ENCODE peak calls at places on chromosomes 12 and 14, in seven cellular contexts. R, Y, M, N, I, K and Z are unnamed samples.

GRCh38 chr14:55417955-55418354 is 6.3 kb upstream of the ATG14 start:
- DNase-seq in R (no peak), Y (no peak), M (no peak), N (no peak), I (no peak), K (no peak), Z (peak)

GRCh38 chr12:107131832-107132616 is 38.7 kb upstream of the CRY1 start:
- DNase-seq in R (peak), Y (no peak), M (no peak), N (no peak), I (peak), K (no peak), Z (peak)

GRCh38 chr12:109696485-109697269 is 16.9 kb upstream of the FAM222A start:
- DNase-seq in R (no peak), Y (no peak), M (no peak), N (no peak), I (no peak), K (no peak), Z (peak)

GRCh38 chr14:100762089-100762515 is 35.4 kb downstream of the DLK1 start:
- DNase-seq in R (no peak), Y (no peak), M (no peak), N (no peak), I (no peak), K (no peak), Z (peak)

GRCh38 chr14:91417134-91417982 is at the start of gene CCDC88C:
- DNase-seq in R (peak), Y (no peak), M (peak), N (no peak), I (peak), K (peak), Z (peak)

GRCh38 chr14:95190346-95190840 is 33.1 kb upstream of the DICER1 start:
- DNase-seq in R (no peak), Y (no peak), M (no peak), N (no peak), I (no peak), K (no peak), Z (no peak)

GRCh38 chr14:68964300-68965093 is 14.6 kb downstream of the ACTN1 start:
- DNase-seq in R (no peak), Y (no peak), M (peak), N (no peak), I (no peak), K (no peak), Z (no peak)

GRCh38 chr14:99270491-99271287 is 1.3 kb downstream of the BCL11B start:
- DNase-seq in R (no peak), Y (no peak), M (no peak), N (no peak), I (no peak), K (no peak), Z (no peak)

GRCh38 chr12:70809887-70810286 is 110.7 kb downstream of the PTPRR start:
- DNase-seq in R (no peak), Y (no peak), M (no peak), N (no peak), I (no peak), K (no peak), Z (no peak)

GRCh38 chr12:113898466-113898865 is 67.7 kb downstream of the RBM19 start:
- DNase-seq in R (no peak), Y (no peak), M (no peak), N (no peak), I (no peak), K (no peak), Z (no peak)

GRCh38 chr14:100761481-100761880 is 34.8 kb downstream of the DLK1 start:
- DNase-seq in R (no peak), Y (no peak), M (no peak), N (no peak), I (peak), K (no peak), Z (peak)

GRCh38 chr14:41350476-41350875 is 256.2 kb upstream of the LRFN5 start:
- DNase-seq in R (peak), Y (no peak), M (no peak), N (no peak), I (no peak), K (no peak), Z (no peak)

GRCh38 chr12:3042826-3043225 is 34.4 kb upstream of the TSPAN9 start:
- DNase-seq in R (no peak), Y (no peak), M (no peak), N (no peak), I (no peak), K (no peak), Z (no peak)

GRCh38 chr12:25526778-25527177 is 26.3 kb downstream of the LMNTD1 start:
- DNase-seq in R (no peak), Y (no peak), M (no peak), N (no peak), I (no peak), K (no peak), Z (no peak)

GRCh38 chr14:30389901-30390394 is 169.0 kb upstream of the G2E3 start:
- DNase-seq in R (no peak), Y (no peak), M (no peak), N (no peak), I (no peak), K (no peak), Z (no peak)

GRCh38 chr14:102525213-102526143 is 15.9 kb upstream of the ANKRD9 start:
- DNase-seq in R (no peak), Y (no peak), M (peak), N (no peak), I (peak), K (peak), Z (no peak)

GRCh38 chr12:121709478-121709890 is 3.1 kb upstream of the TMEM120B start:
- DNase-seq in R (no peak), Y (no peak), M (no peak), N (no peak), I (peak), K (no peak), Z (no peak)

GRCh38 chr12:102883204-102883799 is 33.7 kb downstream of the PAH start:
- DNase-seq in R (peak), Y (no peak), M (peak), N (no peak), I (peak), K (peak), Z (peak)

GRCh38 chr12:56103823-56104108 is 593 bp upstream of the PA2G4 start:
- DNase-seq in R (no peak), Y (no peak), M (no peak), N (no peak), I (no peak), K (no peak), Z (no peak)

GRCh38 chr14:89509891-89510290 is 92.9 kb upstream of the FOXN3 start:
- DNase-seq in R (no peak), Y (no peak), M (no peak), N (no peak), I (no peak), K (no peak), Z (no peak)

GRCh38 chr14:23922545-23922944 is 31.0 kb upstream of the DHRS4 start:
- DNase-seq in R (no peak), Y (no peak), M (no peak), N (no peak), I (no peak), K (no peak), Z (no peak)

GRCh38 chr12:123062682-123063426 is 82.4 kb downstream of the ARL6IP4 start:
- DNase-seq in R (peak), Y (peak), M (no peak), N (no peak), I (peak), K (no peak), Z (no peak)

GRCh38 chr12:46389130-46389616 is 16.6 kb upstream of the SLC38A2 start:
- DNase-seq in R (no peak), Y (peak), M (no peak), N (no peak), I (no peak), K (no peak), Z (no peak)

GRCh38 chr12:38921025-38921677 is 15.8 kb upstream of the CPNE8 start:
- DNase-seq in R (peak), Y (no peak), M (peak), N (no peak), I (peak), K (no peak), Z (peak)

GRCh38 chr14:23033801-23034497 is 751 bp downstream of the PSMB5 start:
- DNase-seq in R (no peak), Y (no peak), M (no peak), N (no peak), I (no peak), K (no peak), Z (no peak)

GRCh38 chr12:115313929-115314328 is 630.0 kb upstream of the TBX3 start:
- DNase-seq in R (no peak), Y (no peak), M (no peak), N (no peak), I (no peak), K (no peak), Z (no peak)

GRCh38 chr14:81767266-81767987 is 233.8 kb upstream of the SEL1L start:
- DNase-seq in R (no peak), Y (no peak), M (no peak), N (no peak), I (no peak), K (no peak), Z (no peak)

GRCh38 chr12:3747543-3747942 is 5.4 kb downstream of the CRACR2A start:
- DNase-seq in R (peak), Y (no peak), M (peak), N (peak), I (no peak), K (no peak), Z (no peak)

GRCh38 chr12:68497702-68498101 is 113.0 kb upstream of the RAP1B start:
- DNase-seq in R (no peak), Y (no peak), M (no peak), N (no peak), I (peak), K (no peak), Z (no peak)

GRCh38 chr12:131067993-131068942 is 114.6 kb downstream of the ADGRD1 start:
- DNase-seq in R (no peak), Y (no peak), M (no peak), N (no peak), I (no peak), K (no peak), Z (no peak)

GRCh38 chr12:106445053-106445452 is 87.5 kb downstream of the POLR3B start:
- DNase-seq in R (no peak), Y (no peak), M (no peak), N (no peak), I (no peak), K (no peak), Z (no peak)

GRCh38 chr12:66744956-66745383 is 66.1 kb upstream of the GRIP1 start:
- DNase-seq in R (no peak), Y (no peak), M (no peak), N (no peak), I (no peak), K (no peak), Z (no peak)

GRCh38 chr14:81974543-81974942 is 440.9 kb upstream of the SEL1L start:
- DNase-seq in R (no peak), Y (no peak), M (no peak), N (no peak), I (no peak), K (no peak), Z (no peak)

GRCh38 chr12:6295187-6295811 is 15.2 kb upstream of the PLEKHG6 start:
- DNase-seq in R (peak), Y (no peak), M (peak), N (no peak), I (peak), K (no peak), Z (no peak)

GRCh38 chr12:88572785-88573565 is 7.3 kb downstream of the KITLG start:
- DNase-seq in R (no peak), Y (no peak), M (no peak), N (no peak), I (no peak), K (no peak), Z (no peak)

GRCh38 chr14:23441076-23441475 is 5.6 kb upstream of the MYH7 start:
- DNase-seq in R (no peak), Y (no peak), M (no peak), N (no peak), I (no peak), K (no peak), Z (no peak)

GRCh38 chr12:123268850-123269249 is 2.8 kb downstream of the CDK2AP1 start:
- DNase-seq in R (no peak), Y (no peak), M (no peak), N (no peak), I (no peak), K (no peak), Z (no peak)

GRCh38 chr14:73788871-73789590 is 62.6 kb upstream of the PTGR2 start:
- DNase-seq in R (no peak), Y (no peak), M (no peak), N (no peak), I (no peak), K (peak), Z (peak)

GRCh38 chr14:73786942-73787759 is 64.5 kb upstream of the PTGR2 start:
- DNase-seq in R (peak), Y (peak), M (peak), N (no peak), I (no peak), K (peak), Z (peak)

GRCh38 chr14:73792476-73792875 is 59.2 kb upstream of the PTGR2 start:
- DNase-seq in R (no peak), Y (no peak), M (no peak), N (no peak), I (no peak), K (no peak), Z (no peak)

GRCh38 chr14:73787760-73788508 is 63.7 kb upstream of the PTGR2 start:
- DNase-seq in R (no peak), Y (no peak), M (no peak), N (no peak), I (no peak), K (no peak), Z (peak)

DNA sequence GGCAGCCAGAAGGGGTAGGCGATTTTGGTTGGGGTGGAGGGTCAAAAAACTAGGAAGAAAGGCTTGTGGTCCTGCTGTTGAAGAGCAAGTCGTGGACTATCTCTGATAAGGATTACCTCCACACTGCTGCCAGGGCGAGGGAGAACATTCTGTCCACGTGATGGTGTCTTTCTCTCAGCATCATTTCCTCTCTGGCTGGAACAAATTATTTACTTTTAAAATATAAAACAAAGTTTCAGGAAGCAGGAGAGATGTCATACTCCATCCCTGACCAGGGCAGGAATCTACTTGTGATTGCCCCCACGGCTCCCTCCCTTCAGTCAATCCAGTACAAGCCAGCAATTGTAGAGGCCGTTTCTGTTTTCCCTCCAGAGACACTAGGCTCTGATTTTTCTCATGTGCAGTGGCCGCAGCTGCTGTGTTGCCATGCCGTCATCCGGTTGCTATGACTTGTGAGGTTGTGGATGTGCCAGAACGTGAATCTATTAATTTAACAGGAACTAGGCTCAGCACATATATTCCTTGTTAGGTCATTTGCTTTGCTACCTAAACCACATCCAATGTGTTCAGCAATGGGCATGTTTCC is 61.5 kb upstream of the PTGR2 start:
- DNase-seq in R (peak), Y (peak), M (peak), N (no peak), I (no peak), K (peak), Z (no peak)
- TF ChIP-seq POLR2A in R (peak), Y (peak), M (peak), N (peak), I (no peak), K (peak), Z (no peak)

GRCh38 chr14:75981826-75982723 is at the start of gene TGFB3:
- DNase-seq in R (peak), Y (peak), M (peak), N (peak), I (peak), K (peak), Z (peak)
- TF ChIP-seq POLR2A in R (peak), Y (peak), M (peak), N (peak), I (no peak), K (peak), Z (peak)

GRCh38 chr14:49861581-49861922 is 9.0 kb upstream of the NEMF start:
- DNase-seq in R (peak), Y (peak), M (peak), N (peak), I (no peak), K (peak), Z (peak)
- TF ChIP-seq POLR2A in R (no peak), Y (peak), M (no peak), N (peak), I (no peak), K (no peak), Z (no peak)

DNA sequence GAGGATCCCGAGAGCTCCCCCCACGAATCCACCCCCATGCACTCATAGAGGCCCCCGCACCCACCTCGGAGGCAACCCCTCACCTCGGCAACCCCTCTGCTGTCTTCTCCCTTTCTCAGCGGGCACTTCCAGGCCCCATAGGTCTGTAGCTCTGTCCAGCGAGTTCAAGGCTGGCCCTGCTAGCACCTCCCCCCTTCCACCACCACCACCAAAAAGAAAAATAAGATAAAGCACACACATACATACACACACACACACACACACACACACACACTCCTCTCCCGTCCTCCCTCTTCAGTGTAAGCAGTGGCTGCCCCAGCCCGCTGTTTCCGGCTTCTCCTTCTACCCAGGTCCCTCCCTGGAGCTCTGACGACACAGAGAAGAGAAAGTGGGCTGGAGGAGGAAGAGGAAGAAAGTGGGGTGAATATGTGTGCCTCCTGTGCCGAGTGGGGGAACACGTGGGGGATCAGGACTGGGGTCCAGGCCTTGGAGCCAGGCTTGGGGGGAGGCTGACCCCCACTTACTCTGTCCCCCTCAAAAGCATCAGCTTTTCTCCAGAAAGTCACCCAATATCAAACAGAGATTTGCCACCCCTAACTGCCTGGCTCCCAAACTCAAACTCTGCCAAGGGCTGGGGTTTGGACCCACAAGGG is at the start of gene STAT6:
- DNase-seq in R (peak), Y (peak), M (peak), N (peak), I (no peak), K (peak), Z (peak)
- TF ChIP-seq POLR2A in R (peak), Y (peak), M (peak), N (peak), I (no peak), K (peak), Z (no peak)